ENCODE peak calls at places on chromosomes 1 and 21, in six cellular contexts. Y, T, U, J, H and R are unnamed samples.

GRCh38 chr21:42002421-42002958 is 7.7 kb downstream of the ZBTB21 start:
- DNase-seq in J (peak; percentile 86), T (no peak), U (no peak), Y (no peak), H (no peak), R (no peak)

GRCh38 chr1:227065311-227065710 is 125.2 kb downstream of the COQ8A start:
- DNase-seq in H (no peak), T (no peak), Y (no peak), U (no peak), J (no peak), R (no peak)

GRCh38 chr1:150008699-150009098 is 1.8 kb downstream of the OTUD7B start:
- DNase-seq in T (no peak), J (no peak), H (no peak), U (no peak), Y (peak; percentile 70), R (peak; percentile 28)

GRCh38 chr1:244163861-244164562 is 112.9 kb downstream of the ZBTB18 start:
- DNase-seq in Y (no peak), J (no peak), H (no peak), T (peak; percentile 83), U (no peak), R (peak; percentile 54)

GRCh38 chr1:20187103-20187812 is 940 bp upstream of the PLA2G2C start:
- DNase-seq in J (no peak), T (no peak), H (peak; percentile 71), Y (no peak), U (no peak), R (no peak)

GRCh38 chr1:183936009-183936408 is 101.5 kb downstream of the COLGALT2 start:
- DNase-seq in U (no peak), T (no peak), J (no peak), Y (no peak), H (peak; percentile 30), R (no peak)

GRCh38 chr1:25030674-25031589 is 100.9 kb upstream of the RUNX3 start:
- DNase-seq in T (no peak), Y (no peak), J (peak; percentile 91), U (no peak), H (no peak), R (no peak)

GRCh38 chr1:112457965-112458364 is 50.8 kb upstream of the WNT2B start:
- DNase-seq in Y (no peak), H (no peak), T (no peak), J (no peak), U (no peak), R (no peak)

GRCh38 chr1:31978853-31979400 is 34.7 kb upstream of the KHDRBS1 start:
- DNase-seq in H (no peak), T (no peak), U (no peak), J (no peak), Y (no peak), R (no peak)

GRCh38 chr1:46487818-46488218 is 1.8 kb upstream of the DMBX1 start:
- DNase-seq in T (no peak), U (no peak), Y (no peak), H (peak; percentile 69), J (no peak), R (peak; percentile 37)

GRCh38 chr1:112995890-112996289 is 39.9 kb upstream of the SLC16A1 start:
- DNase-seq in J (no peak), U (no peak), T (no peak), Y (no peak), H (no peak), R (no peak)

DNA sequence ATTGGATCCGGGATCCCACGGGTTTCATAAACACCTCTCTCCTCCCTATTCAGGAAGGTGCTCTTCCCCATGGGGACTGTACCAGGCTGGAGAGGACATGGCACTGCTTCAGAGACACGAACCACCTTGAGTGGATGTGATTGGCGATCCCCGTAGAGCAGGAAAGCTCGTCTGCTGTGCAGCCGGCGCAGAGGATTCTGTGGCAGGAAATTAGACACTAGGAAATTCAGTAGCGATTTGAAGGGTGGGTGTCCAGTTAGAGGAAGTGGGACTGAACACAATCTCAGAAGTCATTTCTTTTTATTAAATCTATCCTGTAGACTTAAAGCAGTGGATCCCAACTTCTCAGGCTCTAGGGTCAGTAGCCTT is 767 bp downstream of the PDIK1L start:
- DNase-seq in J (no peak), T (no peak), H (peak; percentile 2), Y (no peak), U (no peak), R (no peak)
- TF ChIP-seq JUND in J (no peak), T (no peak), H (no peak), Y (no peak), U (no peak), R (no peak)

GRCh38 chr1:170284016-170284415 is 138.3 kb downstream of the NTMT2 start:
- DNase-seq in T (no peak), Y (no peak), U (no peak), H (no peak), J (no peak), R (no peak)

GRCh38 chr1:170290226-170290625 is 144.5 kb downstream of the NTMT2 start:
- DNase-seq in H (no peak), U (no peak), T (no peak), Y (no peak), J (no peak), R (no peak)

GRCh38 chr1:170288155-170288554 is 142.4 kb downstream of the NTMT2 start:
- DNase-seq in J (no peak), H (no peak), T (no peak), Y (no peak), U (no peak), R (no peak)

GRCh38 chr1:170284425-170284824 is 138.7 kb downstream of the NTMT2 start:
- DNase-seq in Y (no peak), J (no peak), U (no peak), H (no peak), T (no peak), R (no peak)

GRCh38 chr1:170285027-170285426 is 139.3 kb downstream of the NTMT2 start:
- DNase-seq in T (no peak), J (no peak), U (no peak), Y (no peak), H (no peak), R (no peak)
- TF ChIP-seq JUND in T (no peak), J (no peak), U (no peak), Y (no peak), H (no peak), R (no peak)

DNA sequence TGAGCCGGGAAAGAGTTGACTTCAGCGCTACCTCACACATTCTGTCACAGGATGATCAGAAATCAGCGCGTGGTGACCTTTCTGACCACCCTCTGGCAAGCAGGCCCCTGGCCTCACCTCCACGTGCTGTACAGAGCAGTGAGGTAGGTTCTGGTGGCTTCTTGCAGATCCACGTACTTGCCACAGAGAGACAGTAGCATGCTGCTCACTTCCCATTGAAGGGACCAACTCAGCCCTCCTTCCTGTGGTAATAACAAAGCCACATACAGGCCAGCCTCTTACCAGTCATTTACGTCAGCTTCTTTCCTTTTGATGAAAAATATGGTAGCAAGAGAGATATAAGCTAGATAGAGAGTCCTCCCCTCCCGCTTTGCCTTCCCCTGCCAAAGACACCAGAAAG is 200.7 kb downstream of the CHRM3 start:
- DNase-seq in H (no peak), J (no peak), U (no peak), Y (no peak), T (no peak), R (peak; percentile 53)
- TF ChIP-seq JUND in H (no peak), J (no peak), U (no peak), Y (no peak), T (no peak), R (no peak)

GRCh38 chr21:39441502-39442475 is 3.8 kb downstream of the LCA5L start:
- DNase-seq in Y (peak; percentile 45), H (peak; percentile 70), J (no peak), T (peak; percentile 45), U (peak; percentile 59), R (peak; percentile 63)
- TF ChIP-seq JUND in Y (no peak), H (peak; percentile 45), J (no peak), T (no peak), U (no peak), R (no peak)

DNA sequence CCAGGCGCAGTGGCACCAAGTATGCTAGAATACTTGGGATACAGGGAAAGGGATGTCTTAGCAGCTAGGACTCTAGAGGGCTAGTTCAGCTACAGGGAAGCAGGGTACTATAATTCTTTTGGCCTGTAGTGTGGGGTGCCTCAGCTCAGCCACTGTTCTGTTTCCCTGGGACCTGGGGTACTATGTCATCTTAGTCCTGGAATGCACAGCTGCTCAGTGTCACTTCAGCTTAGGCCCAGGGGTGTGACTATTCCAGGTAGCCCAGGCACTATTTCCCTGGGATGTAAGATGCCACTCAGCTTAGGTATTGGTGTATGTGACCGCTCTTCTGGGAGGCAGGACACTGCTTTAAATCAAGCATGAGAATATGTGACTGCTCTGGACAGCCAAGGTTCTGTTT is 34.1 kb downstream of the RGSL1 start:
- DNase-seq in T (no peak), U (no peak), Y (no peak), H (no peak), J (no peak), R (no peak)
- TF ChIP-seq JUND in T (no peak), U (no peak), Y (no peak), H (no peak), J (no peak), R (no peak)

GRCh38 chr1:53073899-53074311 is 11.9 kb downstream of the PODN start:
- DNase-seq in H (no peak), Y (no peak), J (no peak), U (peak; percentile 28), T (no peak), R (no peak)
- TF ChIP-seq JUND in H (no peak), Y (no peak), J (no peak), U (no peak), T (no peak), R (no peak)

GRCh38 chr1:41537257-41537656 is 52.8 kb upstream of the EDN2 start:
- DNase-seq in T (no peak), J (no peak), Y (no peak), H (no peak), U (no peak), R (no peak)
- TF ChIP-seq JUND in T (no peak), J (no peak), Y (no peak), H (no peak), U (no peak), R (no peak)

DNA sequence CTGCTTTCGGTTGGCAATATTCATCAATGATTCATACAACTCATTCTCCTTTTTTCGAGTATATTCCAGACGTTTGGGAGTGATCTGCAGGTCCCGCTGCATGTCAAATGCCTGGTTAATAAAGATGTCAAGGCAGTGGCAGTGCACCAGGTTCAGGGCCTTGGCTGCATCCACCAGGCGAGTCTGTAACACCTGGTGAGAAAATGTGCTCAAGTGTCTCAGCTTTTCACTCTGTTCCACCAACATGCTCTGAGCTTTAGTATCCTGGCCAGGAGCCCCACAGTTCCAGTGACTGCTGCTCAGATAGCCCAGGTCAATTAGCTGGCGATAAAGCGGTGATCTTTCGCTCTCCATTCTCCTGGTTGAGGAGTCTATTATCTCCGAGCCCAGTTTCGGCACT is 42.3 kb downstream of the DSTYK start:
- DNase-seq in H (no peak), J (no peak), Y (no peak), U (no peak), T (no peak), R (no peak)
- TF ChIP-seq JUND in H (no peak), J (no peak), Y (no peak), U (no peak), T (no peak), R (no peak)